ENCODE peak calls at places on chromosomes 4 and X, in eight cellular contexts. I is nucleus accumbens; M is HS-5; F is activated effector memory CD4-positive, alpha-beta T cell treated with Interleukin-2 at 50 U/mL for 16 hours; Y is NAMALWA; G is AG10803; E is lung microvascular endothelial cell; J is A549. P is an unnamed sample.

GRCh38 chr4:15781427-15782095 is 3.4 kb downstream of the CD38 start:
- DNase-seq in M (no peak), F (no peak), I (no peak), E (no peak), Y (no peak), G (no peak), J (no peak), P (no peak)

GRCh38 chr4:33737721-33738120 is 2506.6 kb downstream of the ARAP2 start:
- DNase-seq in I (no peak), F (no peak), M (no peak), G (no peak), J (no peak), E (no peak), Y (no peak), P (no peak)

GRCh38 chrX:116272328-116272727 is 101.8 kb downstream of the AGTR2 start:
- DNase-seq in J (peak), E (no peak), F (no peak), G (peak), M (peak), Y (no peak), I (no peak), P (no peak)

GRCh38 chr4:120853101-120853940 is 69.2 kb downstream of the PRDM5 start:
- DNase-seq in Y (no peak), I (no peak), F (no peak), M (no peak), J (no peak), E (no peak), G (peak), P (no peak)

GRCh38 chrX:86014421-86014820 is 32.9 kb downstream of the CHM start:
- DNase-seq in M (no peak), J (no peak), Y (no peak), F (no peak), G (no peak), I (no peak), E (no peak), P (no peak)

GRCh38 chrX:134849390-134849789 is 141.4 kb upstream of the SMIM10 start:
- DNase-seq in M (no peak), F (no peak), G (peak), Y (no peak), J (no peak), E (no peak), I (no peak), P (no peak)

GRCh38 chrX:1249101-1249887 is 19.3 kb upstream of the CSF2RA start:
- DNase-seq in M (no peak), J (peak), I (no peak), F (peak), G (peak), E (peak), Y (no peak), P (peak)

GRCh38 chr4:145709843-145710242 is 29.9 kb downstream of the C4orf51 start:
- DNase-seq in Y (no peak), G (peak), F (no peak), J (no peak), I (no peak), M (peak), E (no peak), P (no peak)

GRCh38 chr4:176335421-176335820 is 15.7 kb downstream of the SPCS3 start:
- DNase-seq in E (no peak), G (no peak), M (no peak), J (no peak), F (no peak), I (no peak), Y (no peak), P (no peak)

GRCh38 chr4:54879576-54879975 is 221.8 kb downstream of the KIT start:
- DNase-seq in I (no peak), M (peak), Y (no peak), J (no peak), F (no peak), E (no peak), G (peak), P (no peak)

GRCh38 chrX:57964975-57965374 is 54.7 kb upstream of the ZXDA start:
- DNase-seq in M (no peak), F (no peak), Y (peak), I (no peak), G (no peak), J (no peak), E (no peak), P (no peak)

GRCh38 chrX:11585174-11585573 is 80.5 kb downstream of the ARHGAP6 start:
- DNase-seq in F (no peak), M (no peak), I (no peak), J (no peak), G (no peak), E (no peak), Y (no peak), P (no peak)

GRCh38 chr4:2857349-2857927 is 13.8 kb downstream of the ADD1 start:
- DNase-seq in Y (no peak), G (no peak), M (no peak), J (no peak), I (no peak), E (no peak), F (no peak), P (no peak)

GRCh38 chrX:153469811-153470410 is 465 bp downstream of the HAUS7 start:
- DNase-seq in G (peak), F (no peak), M (no peak), Y (peak), E (peak), J (no peak), I (no peak), P (no peak)

GRCh38 chr4:110638347-110638746 is 15.5 kb upstream of the PITX2 start:
- DNase-seq in E (no peak), J (no peak), G (no peak), I (no peak), Y (no peak), F (no peak), M (no peak), P (no peak)

GRCh38 chrX:119417376-119417775 is 18.2 kb downstream of the SLC25A43 start:
- DNase-seq in G (no peak), E (no peak), Y (no peak), J (no peak), I (no peak), M (no peak), F (no peak), P (no peak)

GRCh38 chr4:144647095-144647959 is 1.4 kb downstream of the HHIP start:
- DNase-seq in J (no peak), F (no peak), Y (no peak), G (no peak), M (no peak), E (peak), I (no peak), P (no peak)

GRCh38 chrX:46587158-46587557 is 13.6 kb downstream of the CHST7 start:
- DNase-seq in G (peak), E (peak), Y (no peak), M (no peak), J (no peak), I (no peak), F (no peak), P (no peak)

GRCh38 chrX:31331928-31332327 is 260.1 kb upstream of the FTHL17 start:
- DNase-seq in G (no peak), M (no peak), I (no peak), E (no peak), J (no peak), F (no peak), Y (no peak), P (no peak)

GRCh38 chr4:173237152-173237551 is 68.5 kb downstream of the GALNT7 start:
- DNase-seq in Y (peak), F (no peak), E (no peak), I (no peak), G (no peak), M (no peak), J (no peak), P (no peak)

GRCh38 chr4:8547912-8548730 is 32.1 kb upstream of the GPR78 start:
- DNase-seq in G (no peak), I (no peak), M (no peak), Y (no peak), F (no peak), E (no peak), J (no peak), P (peak)

GRCh38 chrX:9788908-9789307 is 2.7 kb downstream of the SHROOM2 start:
- DNase-seq in M (no peak), Y (no peak), F (no peak), J (peak), I (no peak), E (peak), G (no peak), P (no peak)

GRCh38 chr4:138891610-138892009 is 124.0 kb upstream of the NOCT start:
- DNase-seq in J (no peak), E (peak), M (no peak), Y (no peak), I (no peak), F (no peak), G (peak), P (no peak)

GRCh38 chrX:69614896-69615295 is 1.0 kb upstream of the EDA start:
- DNase-seq in J (no peak), E (no peak), G (no peak), F (no peak), M (no peak), Y (no peak), I (no peak), P (no peak)